ENCODE peak calls at places on chromosomes 5 and 9, in four cellular contexts. W, E, V and L are unnamed samples.
A peak's percentile ranks its signal among the peaks of the same experiment; 100 is the strongest.

GRCh38 chr5:12016149-12016740 is 112.0 kb upstream of the CTNND2 start:
- DNase-seq in W (no peak), E (no peak), V (no peak), L (no peak)

GRCh38 chr9:111301195-111301594 is 28.8 kb downstream of the OR2K2 start:
- DNase-seq in W (peak; percentile 24), E (no peak), V (no peak), L (no peak)

GRCh38 chr9:93890436-93890935 is 64.7 kb downstream of the BARX1 start:
- DNase-seq in W (no peak), E (no peak), V (no peak), L (no peak)

GRCh38 chr5:124411089-124411488 is 335.4 kb downstream of the ZNF608 start:
- DNase-seq in W (no peak), E (no peak), V (no peak), L (no peak)

GRCh38 chr5:157265714-157266285 is at the start of gene CYFIP2:
- DNase-seq in W (peak; percentile 19), E (no peak), V (peak; percentile 89), L (no peak)

GRCh38 chr5:71600783-71601182 is 13.6 kb downstream of the MCCC2 start:
- DNase-seq in W (no peak), E (no peak), V (no peak), L (no peak)

GRCh38 chr5:173455599-173455957 is 127.4 kb upstream of the STC2 start:
- DNase-seq in W (no peak), E (no peak), V (no peak), L (no peak)

GRCh38 chr5:173745123-173745522 is 128.7 kb upstream of the BOD1 start:
- DNase-seq in W (no peak), E (no peak), V (no peak), L (no peak)

GRCh38 chr9:6759114-6759977 is 1.6 kb downstream of the KDM4C start:
- DNase-seq in W (peak; percentile 42), E (peak; percentile 32), V (no peak), L (no peak)

GRCh38 chr5:135851907-135852805 is 17.7 kb downstream of the SLC25A48 start:
- DNase-seq in W (no peak), E (no peak), V (no peak), L (no peak)

DNA sequence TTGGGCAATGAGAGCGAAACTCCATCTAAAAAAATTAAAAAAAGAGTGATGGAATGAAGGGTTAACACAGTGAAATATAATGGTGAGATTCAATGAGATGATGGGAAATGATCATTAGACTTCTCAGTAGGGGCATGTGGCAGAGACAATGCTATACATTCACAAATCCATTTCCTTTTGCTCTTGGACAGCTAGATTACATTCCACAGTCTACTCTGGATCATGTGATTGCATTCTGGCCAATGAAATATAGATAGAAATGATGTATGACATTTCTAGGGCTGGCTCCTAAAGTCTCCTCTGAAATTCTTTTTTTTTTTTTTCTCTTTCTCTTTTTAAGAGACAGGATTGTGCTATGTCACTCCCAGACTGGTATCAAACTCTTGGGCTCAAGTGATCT is 3.8 kb upstream of the GALT start:
- DNase-seq in W (no peak), E (no peak), V (no peak), L (no peak)
- H3K4me1 ChIP-seq in W (peaks cover 31% of the 10 kb centered on the region), E (peaks cover 69% of the 10 kb centered on the region), V (peaks cover 14% of the 10 kb centered on the region), L (peaks cover 21% of the 10 kb centered on the region)

GRCh38 chr9:70444904-70445303 is 30.4 kb upstream of the KLF9 start:
- DNase-seq in W (no peak), E (no peak), V (no peak), L (no peak)
- TF ChIP-seq HDAC2 in W (no peak), E (no peak), V (no peak), L (no peak)

DNA sequence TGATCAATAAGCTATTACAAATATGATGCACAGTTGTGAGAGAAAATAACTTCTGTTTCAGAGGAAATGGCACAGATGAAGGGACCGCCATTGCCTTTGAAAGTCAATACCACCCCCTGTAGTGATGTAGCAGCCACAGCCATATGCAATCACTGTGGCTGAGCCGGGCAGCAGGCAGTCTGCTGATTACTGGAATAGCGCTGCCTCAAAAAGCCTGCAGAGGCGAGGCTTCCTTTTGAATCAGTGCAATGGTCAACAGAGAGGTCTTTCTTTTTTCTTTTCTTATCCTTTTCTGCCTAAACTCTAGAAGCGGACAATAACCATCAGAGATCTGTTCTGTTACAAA is 265.1 kb upstream of the TAS2R1 start:
- DNase-seq in W (no peak), E (no peak), V (no peak), L (no peak)
- TF ChIP-seq RNF2 in W (no peak), E (no peak), V (no peak), L (no peak)

GRCh38 chr9:113589890-113590289 is 126.4 kb downstream of the RGS3 start:
- DNase-seq in W (peak; percentile 68), E (peak; percentile 35), V (no peak), L (no peak)

GRCh38 chr9:113591899-113592625 is 128.5 kb downstream of the RGS3 start:
- DNase-seq in W (no peak), E (no peak), V (no peak), L (no peak)

GRCh38 chr9:113592806-113593575 is 129.5 kb downstream of the RGS3 start:
- DNase-seq in W (no peak), E (no peak), V (no peak), L (no peak)

GRCh38 chr9:113590389-113590788 is 126.9 kb downstream of the RGS3 start:
- DNase-seq in W (no peak), E (no peak), V (no peak), L (no peak)

DNA sequence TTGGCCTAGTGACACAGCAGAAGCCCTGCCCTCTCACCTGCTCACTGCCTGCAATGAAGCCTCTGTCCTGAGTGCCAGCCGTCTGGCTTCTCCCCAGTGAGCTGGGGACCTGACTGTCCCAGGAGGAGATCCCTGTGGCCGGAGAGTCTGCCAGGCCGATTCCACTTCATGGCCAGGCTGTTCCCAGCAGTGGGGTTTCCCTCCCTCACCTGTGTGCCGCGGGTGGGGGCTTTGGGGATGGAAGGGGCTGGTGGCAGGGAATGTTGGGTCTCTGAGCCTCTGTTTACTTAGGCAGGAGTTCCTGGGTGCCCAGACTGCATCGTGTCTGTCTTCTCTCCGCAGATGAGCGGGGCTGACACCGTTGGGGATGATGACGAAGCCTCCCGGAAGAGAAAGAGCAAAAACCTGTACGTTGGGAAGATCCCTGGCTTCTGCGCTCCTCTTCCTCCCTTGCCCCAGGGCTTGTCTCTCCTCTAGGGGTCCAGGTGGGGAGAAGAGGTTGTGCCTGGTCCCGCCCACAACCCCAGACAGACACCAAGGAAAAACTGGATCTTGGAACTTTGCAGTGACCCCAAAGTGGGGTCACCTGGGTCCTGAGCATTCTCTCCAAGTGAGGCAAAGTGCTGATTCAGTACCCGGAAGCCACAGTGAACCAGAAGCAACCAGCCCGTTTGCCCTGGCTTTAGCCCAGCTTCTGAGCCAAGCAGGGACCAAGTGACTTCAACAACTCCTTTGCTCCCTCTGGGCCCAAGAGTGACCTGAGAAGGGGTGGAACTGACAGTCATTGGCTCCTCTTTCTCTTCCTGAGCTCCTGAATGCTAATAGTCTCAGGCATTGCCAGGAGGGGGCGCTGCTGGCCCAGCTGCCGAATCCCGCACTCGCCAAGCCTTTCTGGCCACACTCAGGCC is 127.7 kb downstream of the RGS3 start:
- DNase-seq in W (peak; percentile 77), E (peak; percentile 59), V (peak; percentile 75), L (peak; percentile 94)
- H3K4me1 ChIP-seq in W (peaks cover 21% of the 10 kb centered on the region), E (peaks cover 32% of the 10 kb centered on the region), V (no peaks in the 10 kb centered on the region), L (peaks cover 23% of the 10 kb centered on the region)

DNA sequence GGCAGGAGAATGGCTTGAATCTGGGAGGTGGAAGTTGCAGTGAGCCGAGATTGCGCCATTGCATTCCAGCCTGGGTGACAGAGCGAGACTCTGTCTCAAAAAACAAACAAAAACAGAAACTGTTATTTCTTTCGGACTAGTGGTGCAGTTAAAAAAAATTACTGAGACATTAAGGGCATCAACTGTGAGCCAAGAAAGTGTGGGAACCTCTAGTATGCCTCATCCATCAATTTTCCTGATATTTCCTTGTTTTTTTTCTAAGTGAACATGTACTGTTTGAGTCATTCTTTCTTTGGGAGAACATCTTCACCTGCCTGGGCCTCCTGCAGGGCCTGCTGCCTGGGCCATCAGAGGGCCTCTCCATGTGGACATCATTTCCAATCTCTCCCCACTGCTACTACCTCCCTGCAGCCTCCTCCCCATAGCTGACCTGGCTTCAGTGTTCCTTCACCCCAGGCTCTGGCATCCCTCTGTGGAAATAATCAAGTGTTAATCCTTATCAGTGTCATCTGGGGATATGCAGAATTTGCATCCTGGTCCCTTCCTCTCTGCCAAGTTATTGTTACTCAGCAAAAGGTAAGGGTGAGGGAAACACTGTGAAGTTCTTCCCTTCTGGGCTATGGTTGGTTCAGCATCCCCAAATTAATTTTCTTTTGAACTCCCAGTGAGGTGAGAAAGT is 16.0 kb upstream of the CCL28 start:
- DNase-seq in W (peak; percentile 72), E (no peak), V (no peak), L (no peak)
- TF ChIP-seq HDAC2 in W (no peak), E (peak; percentile 72), V (no peak), L (no peak)

GRCh38 chr9:22863106-22863505 is 416.5 kb downstream of the DMRTA1 start:
- DNase-seq in W (no peak), E (no peak), V (no peak), L (no peak)
- TF ChIP-seq RNF2 in W (no peak), E (no peak), V (no peak), L (no peak)

DNA sequence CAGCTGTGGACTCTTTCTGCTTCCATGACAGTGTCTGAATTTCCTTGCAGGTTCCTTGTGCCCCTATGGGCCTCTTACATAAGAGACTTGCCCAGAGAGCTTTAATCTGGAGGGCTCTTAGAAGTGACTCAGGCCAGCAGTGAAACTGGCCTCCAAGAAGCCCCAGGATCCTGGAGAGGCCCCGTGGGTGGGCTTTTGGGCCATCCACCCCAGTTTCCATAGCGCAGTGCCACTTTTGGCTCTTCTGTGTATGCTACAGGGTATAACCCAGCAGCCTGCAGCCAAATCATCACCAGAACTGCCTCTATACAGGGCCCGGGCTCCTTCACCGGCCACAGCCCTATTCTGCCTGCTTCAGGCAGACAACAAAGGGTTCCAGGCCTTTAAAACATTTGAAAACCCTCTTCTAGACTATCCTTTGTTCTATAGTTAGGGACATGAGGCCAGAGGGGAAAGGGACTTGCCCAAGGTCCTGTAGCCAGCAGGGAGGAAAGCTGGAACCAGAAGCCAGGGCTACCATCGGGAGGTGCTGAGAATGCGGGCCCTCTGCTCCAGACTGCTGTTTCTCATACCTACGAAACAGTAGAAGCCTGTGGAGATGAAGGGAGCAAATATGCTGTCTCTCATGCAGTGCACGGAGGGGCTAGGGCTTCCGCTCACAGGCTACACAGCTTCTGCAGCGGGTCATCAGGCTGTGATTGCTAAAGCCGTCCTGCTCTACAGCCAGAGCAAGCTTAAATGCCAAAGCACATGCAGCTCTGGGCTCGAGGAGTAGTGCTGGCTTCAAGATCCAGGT is 18.0 kb downstream of the SH3PXD2B start:
- DNase-seq in W (no peak), E (no peak), V (no peak), L (no peak)
- H3K4me1 ChIP-seq in W (peaks cover 19% of the 10 kb centered on the region), E (peaks cover 38% of the 10 kb centered on the region), V (no peaks in the 10 kb centered on the region), L (no peaks in the 10 kb centered on the region)